ENCODE peak calls at places on chromosome 5, in six cellular contexts. X is foreskin fibroblast, M is A673, G is PC-3, C is coronary artery, A is fibroblast of lung. P is an unnamed sample.

GRCh38 chr5:130488252-130488651 is 584.0 kb downstream of the CHSY3 start:
- DNase-seq in X (no peak), M (no peak), G (no peak), C (no peak), A (no peak), P (no peak)

GRCh38 chr5:5884593-5884992 is 462.1 kb downstream of the ICE1 start:
- DNase-seq in X (no peak), M (no peak), G (no peak), C (no peak), A (no peak), P (no peak)

GRCh38 chr5:149432861-149433462 is 53.9 kb upstream of the IL17B start:
- DNase-seq in X (no peak), M (no peak), G (no peak), C (no peak), A (no peak), P (no peak)

GRCh38 chr5:73387630-73388370 is 60.8 kb downstream of the FOXD1 start:
- DNase-seq in X (no peak), M (no peak), G (no peak), C (no peak), A (peak), P (no peak)

GRCh38 chr5:154850255-154851062 is at the start of gene FAXDC2:
- DNase-seq in X (peak), M (no peak), G (no peak), C (peak), A (peak), P (no peak)

GRCh38 chr5:126972062-126972895 is 58.1 kb downstream of the MARCHF3 start:
- DNase-seq in X (no peak), M (no peak), G (no peak), C (no peak), A (peak), P (no peak)

GRCh38 chr5:146797683-146798082 is 80.9 kb downstream of the PPP2R2B start:
- DNase-seq in X (no peak), M (no peak), G (no peak), C (no peak), A (no peak), P (no peak)

GRCh38 chr5:14868771-14869170 is 2.8 kb downstream of the ANKH start:
- DNase-seq in X (no peak), M (no peak), G (no peak), C (no peak), A (no peak), P (no peak)

GRCh38 chr5:170132642-170133448 is 27.1 kb downstream of the FOXI1 start:
- DNase-seq in X (peak), M (peak), G (peak), C (peak), A (peak), P (no peak)

GRCh38 chr5:160507181-160507811 is 85.6 kb downstream of the PTTG1 start:
- DNase-seq in X (peak), M (no peak), G (peak), C (no peak), A (peak), P (no peak)

DNA sequence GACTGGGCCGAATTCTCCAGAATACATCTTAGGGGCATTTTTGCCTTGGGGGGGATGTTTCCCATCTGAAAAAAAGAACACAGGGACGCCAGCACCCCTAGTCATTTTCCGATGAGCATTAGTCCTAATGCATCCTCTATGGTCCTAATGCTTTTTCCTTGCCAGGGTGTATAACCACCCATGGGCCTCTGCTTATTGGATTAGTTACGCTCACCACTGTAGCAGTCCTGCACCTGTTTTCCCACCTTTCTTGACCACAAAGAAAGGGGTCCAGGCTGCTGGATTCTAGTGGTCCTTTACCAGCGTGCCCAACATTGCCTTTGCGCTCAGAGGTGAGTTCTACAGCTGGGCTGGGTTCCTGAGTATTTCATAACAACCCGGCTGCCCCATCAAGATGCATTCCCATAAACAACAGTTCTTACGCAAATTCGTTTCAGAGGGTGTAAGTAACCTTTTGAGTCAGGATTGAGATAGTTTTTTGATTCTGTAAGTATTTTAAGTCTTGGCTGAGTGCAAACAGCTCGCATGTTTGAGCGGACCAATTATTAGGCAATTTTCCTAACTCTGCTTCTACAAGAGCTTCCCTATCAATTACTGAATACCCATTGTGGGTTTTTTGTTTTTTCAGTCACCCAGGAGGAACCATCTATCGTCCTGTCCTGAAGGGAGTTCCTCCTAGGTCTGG is 135.1 kb downstream of the DROSHA start:
- DNase-seq in X (no peak), M (no peak), G (no peak), C (no peak), A (no peak), P (no peak)
- TF ChIP-seq CTCF in X (no peak), M (no peak), G (no peak), C (no peak), A (no peak), P (no peak)

DNA sequence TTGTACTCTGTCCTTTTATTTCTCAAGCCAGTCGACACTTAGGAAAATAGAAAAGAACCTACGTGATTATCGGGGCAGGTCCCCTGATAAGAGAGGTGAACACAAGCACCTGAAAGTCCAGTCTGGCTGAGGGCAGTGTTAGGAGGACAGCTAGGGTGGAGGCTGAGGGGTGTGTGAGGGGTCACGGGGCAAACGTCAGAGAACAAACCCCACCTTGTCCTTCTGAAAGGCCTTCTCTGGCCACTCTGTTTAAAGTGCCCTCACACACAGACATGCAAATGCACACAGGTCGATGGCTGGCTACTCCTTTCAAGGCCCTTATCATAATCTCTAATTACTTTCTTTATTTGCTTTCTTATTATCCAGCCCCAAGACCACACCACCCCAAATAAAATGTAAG is 108.8 kb downstream of the ESM1 start:
- DNase-seq in X (no peak), M (no peak), G (no peak), C (no peak), A (no peak), P (no peak)
- H3K4me3 ChIP-seq in X (no peak), M (no peak), G (no peak), C (no peak), A (no peak), P (no peak)

DNA sequence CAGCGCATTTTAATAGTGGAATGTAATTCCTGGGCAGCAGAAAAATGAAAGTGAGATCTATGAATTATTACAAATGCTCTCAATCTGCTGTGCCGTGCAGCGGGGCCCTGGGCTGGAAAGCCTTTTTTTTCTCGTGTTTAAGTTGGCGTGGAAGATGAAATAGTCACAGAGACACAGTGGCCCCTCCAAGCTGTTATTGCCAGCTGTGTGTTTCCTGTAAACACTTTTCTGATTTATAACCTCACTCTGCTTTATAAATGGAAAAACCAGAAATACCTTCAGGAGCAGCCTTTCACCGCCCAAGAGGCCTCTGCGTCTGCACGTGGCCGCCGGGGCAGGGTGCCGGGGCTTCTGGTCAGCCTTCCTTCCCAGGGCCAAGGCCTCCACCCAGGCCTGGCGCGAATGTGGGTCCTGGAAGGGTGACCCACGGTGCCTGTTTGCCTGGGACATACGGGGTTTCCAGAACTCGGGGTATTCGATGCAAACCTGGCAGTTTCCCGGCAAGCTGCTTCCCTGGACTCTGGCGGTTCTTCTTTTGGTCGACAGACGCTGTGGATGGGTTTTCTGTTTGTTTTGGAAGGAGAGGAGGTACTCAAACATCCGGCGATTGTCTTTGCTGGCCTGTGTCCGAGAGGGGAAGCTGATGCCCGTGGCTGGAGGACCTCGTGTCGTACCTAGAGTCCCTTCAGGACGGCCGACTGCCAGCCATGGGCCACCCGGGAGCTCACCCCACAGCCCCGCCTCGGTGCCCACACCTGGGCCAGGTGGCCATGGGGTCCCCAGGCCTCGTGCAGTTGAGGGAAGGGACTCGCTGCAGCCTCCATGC is 256.7 kb downstream of the PARP8 start:
- DNase-seq in X (peak), M (no peak), G (no peak), C (no peak), A (no peak), P (no peak)
- TF ChIP-seq CTCF in X (no peak), M (peak), G (no peak), C (no peak), A (peak), P (no peak)

DNA sequence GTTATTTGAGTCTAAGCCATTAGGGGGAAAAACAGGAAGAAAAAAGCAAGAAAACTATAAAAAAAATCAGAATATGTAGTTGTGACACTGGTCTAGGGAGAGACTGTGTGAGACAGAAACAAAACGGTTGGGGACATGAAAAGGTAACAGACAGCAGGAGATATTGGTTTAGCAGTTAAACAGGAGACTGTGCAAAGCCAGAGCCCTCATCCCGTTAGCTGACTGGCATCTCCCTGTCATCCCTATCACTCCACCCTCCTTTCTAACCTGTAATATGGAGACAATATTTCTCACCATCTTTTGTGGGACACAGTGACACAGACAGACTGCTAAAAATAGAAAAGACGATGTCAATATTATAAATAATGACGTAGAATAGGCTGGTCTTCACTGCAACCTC is 190.4 kb downstream of the MAT2B start:
- DNase-seq in X (no peak), M (no peak), G (no peak), C (no peak), A (no peak), P (no peak)
- H3K4me3 ChIP-seq in X (no peak), M (no peak), G (no peak), C (no peak), A (no peak), P (no peak)

DNA sequence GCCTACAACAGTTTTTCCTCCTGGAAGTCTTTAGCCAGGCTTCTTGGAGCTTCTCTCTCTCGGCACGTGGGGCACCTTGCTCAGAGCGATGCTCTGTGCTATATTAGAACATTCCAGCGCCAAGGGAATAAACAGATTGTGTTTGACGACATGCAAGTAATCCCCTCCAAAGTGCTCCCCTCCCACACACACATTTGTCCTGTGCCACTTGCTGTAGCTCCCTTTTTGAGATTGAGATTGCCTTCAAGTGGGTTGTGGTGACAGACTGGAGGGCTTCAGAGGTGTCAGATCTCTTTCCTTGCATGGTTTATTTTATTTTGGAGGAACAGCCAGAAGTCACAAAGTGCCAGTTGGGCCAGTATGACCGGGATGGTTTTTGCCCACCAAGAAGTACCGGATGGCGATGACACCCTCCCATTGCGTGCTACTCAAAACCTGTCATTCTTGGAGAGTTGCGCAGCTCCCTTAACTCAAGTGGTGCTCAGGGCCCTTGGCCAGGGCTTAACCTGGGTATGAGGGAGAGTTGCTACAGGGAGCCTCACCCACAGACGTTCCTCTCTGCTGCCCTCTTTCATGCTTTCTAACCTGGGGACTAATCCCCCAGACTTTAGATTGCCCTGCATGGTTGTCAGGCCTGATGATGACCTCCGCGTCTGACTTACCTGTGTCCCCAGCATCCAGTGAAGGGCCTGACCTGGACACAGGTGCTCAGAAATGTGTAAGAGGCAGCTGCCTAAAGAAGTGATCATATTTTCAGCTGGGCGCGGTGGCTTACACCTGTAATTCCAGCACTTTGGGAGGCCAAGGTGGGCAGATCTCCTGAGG is 18.8 kb upstream of the RPL26L1 start:
- DNase-seq in X (no peak), M (no peak), G (no peak), C (no peak), A (no peak), P (no peak)
- TF ChIP-seq CTCF in X (no peak), M (no peak), G (no peak), C (no peak), A (no peak), P (no peak)

DNA sequence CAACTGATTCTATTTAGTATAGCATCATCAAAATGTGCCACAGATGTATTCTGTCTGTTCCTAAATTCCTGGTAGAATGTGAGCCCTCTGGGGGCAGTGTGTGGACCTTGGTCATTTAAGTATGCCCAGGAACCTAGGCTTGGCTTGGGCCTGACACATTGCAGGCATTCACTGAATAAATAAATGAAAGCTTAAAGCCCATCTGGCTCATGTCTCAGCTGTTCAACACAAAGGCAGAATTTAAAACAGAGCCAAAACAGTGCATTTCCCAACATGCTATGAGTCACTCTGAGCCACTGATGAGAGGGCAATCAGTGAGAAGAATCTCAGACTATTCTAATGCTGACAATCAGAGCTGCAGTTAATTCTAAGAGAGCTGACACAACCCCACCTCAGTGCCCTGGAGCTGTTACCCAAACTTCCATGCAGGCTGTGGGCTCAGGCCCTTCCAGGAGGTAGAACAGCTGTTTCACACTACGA is 8.1 kb downstream of the FAM193B start:
- DNase-seq in X (peak), M (peak), G (peak), C (peak), A (peak), P (peak)
- H3K4me3 ChIP-seq in X (peak), M (no peak), G (no peak), C (peak), A (no peak), P (no peak)

GRCh38 chr5:143116817-143117216 is 286.7 kb downstream of the NR3C1 start:
- DNase-seq in X (no peak), M (no peak), G (no peak), C (no peak), A (no peak), P (no peak)

GRCh38 chr5:143117821-143118220 is 285.7 kb downstream of the NR3C1 start:
- DNase-seq in X (no peak), M (no peak), G (no peak), C (no peak), A (no peak), P (no peak)

GRCh38 chr5:143114481-143114880 is 289.0 kb downstream of the NR3C1 start:
- DNase-seq in X (no peak), M (no peak), G (peak), C (no peak), A (no peak), P (no peak)

GRCh38 chr5:143113461-143113860 is 290.0 kb downstream of the NR3C1 start:
- DNase-seq in X (no peak), M (no peak), G (no peak), C (no peak), A (no peak), P (no peak)

DNA sequence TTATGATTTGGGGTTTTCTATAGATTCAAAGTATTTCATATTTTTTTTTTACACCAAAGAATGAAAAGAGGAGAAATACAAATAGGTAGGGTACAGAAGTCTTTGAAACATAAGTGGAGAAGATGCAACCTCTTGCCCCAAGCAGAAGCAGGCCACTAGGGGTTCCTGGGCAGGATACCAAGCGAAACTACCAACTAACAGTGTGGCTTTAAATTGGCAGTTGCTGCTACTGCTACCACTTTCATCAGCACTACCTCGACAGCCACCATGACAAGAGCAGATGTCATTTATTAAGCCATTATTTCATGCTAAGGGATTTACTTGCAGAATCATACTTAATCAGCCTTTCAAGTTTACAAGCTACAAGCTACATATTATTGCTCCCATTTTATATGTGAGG is 288.1 kb downstream of the NR3C1 start:
- DNase-seq in X (no peak), M (no peak), G (no peak), C (no peak), A (no peak), P (no peak)
- TF ChIP-seq CTCF in X (no peak), M (no peak), G (no peak), C (no peak), A (no peak), P (no peak)

GRCh38 chr5:150625164-150625535 is 15.3 kb upstream of the SYNPO start:
- DNase-seq in X (no peak), M (no peak), G (no peak), C (no peak), A (no peak), P (no peak)

GRCh38 chr5:150625831-150626746 is 14.4 kb upstream of the SYNPO start:
- DNase-seq in X (no peak), M (no peak), G (no peak), C (no peak), A (no peak), P (no peak)

GRCh38 chr5:150627731-150628545 is 12.5 kb upstream of the SYNPO start:
- DNase-seq in X (peak), M (no peak), G (no peak), C (no peak), A (peak), P (no peak)

GRCh38 chr5:150628936-150629485 is 11.4 kb upstream of the SYNPO start:
- DNase-seq in X (no peak), M (no peak), G (peak), C (no peak), A (no peak), P (no peak)

GRCh38 chr5:150626853-150627276 is 13.6 kb upstream of the SYNPO start:
- DNase-seq in X (no peak), M (no peak), G (no peak), C (no peak), A (no peak), P (no peak)
- H3K4me3 ChIP-seq in X (no peak), M (no peak), G (no peak), C (peak), A (no peak), P (no peak)

GRCh38 chr5:53480474-53481353 is at the start of gene FST:
- DNase-seq in X (peak), M (no peak), G (no peak), C (no peak), A (peak), P (no peak)

GRCh38 chr5:53481354-53481886 is 991 bp downstream of the FST start:
- DNase-seq in X (peak), M (no peak), G (no peak), C (no peak), A (peak), P (no peak)

GRCh38 chr5:53479656-53480473 is 564 bp upstream of the FST start:
- DNase-seq in X (peak), M (peak), G (peak), C (no peak), A (peak), P (no peak)

GRCh38 chr5:53481887-53482716 is 1.7 kb downstream of the FST start:
- DNase-seq in X (peak), M (peak), G (no peak), C (peak), A (peak), P (no peak)

GRCh38 chr5:53482717-53483638 is 2.5 kb downstream of the FST start:
- DNase-seq in X (peak), M (peak), G (no peak), C (peak), A (peak), P (no peak)
- TF ChIP-seq CTCF in X (peak), M (peak), G (peak), C (no peak), A (no peak), P (peak)

DNA sequence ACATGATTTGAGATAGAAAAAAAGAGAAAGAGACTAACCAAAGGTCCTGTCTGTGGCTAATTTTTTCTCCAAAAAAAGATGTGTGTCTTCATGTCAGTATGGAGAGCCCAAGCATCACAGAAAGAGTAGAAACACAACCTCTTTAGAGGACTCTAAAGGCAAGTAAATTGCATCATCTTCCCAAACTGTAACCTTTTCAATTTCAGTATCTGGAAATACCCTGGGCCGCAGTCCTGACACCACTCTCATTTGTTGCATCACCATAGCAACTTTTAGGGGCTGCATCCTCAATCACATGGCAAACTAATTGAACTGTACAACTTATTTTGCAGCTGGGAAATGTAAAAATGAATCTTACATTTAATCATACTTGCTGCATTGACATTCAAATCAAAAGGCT is 60.7 kb upstream of the GRIA1 start:
- DNase-seq in X (no peak), M (no peak), G (no peak), C (no peak), A (no peak), P (no peak)
- H3K4me3 ChIP-seq in X (no peak), M (no peak), G (no peak), C (no peak), A (no peak), P (no peak)

P was measured in epithelial cell of proximal tubule.